ENCODE peak calls at places on chromosomes 6 and 20, in four cellular contexts. M is GM12878, D is K562, Q is HepG2. A is an unnamed sample.

GRCh38 chr20:50594231-50594590 is 84.0 kb downstream of the PTPN1 start:
- DNase-seq in M (no peak), D (no peak), Q (no peak), A (no peak)

GRCh38 chr20:36670665-36671357 is 24.8 kb upstream of the SLA2 start:
- DNase-seq in M (no peak), D (no peak), Q (peak), A (no peak)

GRCh38 chr6:94510877-94511276 is 1066.5 kb upstream of the MANEA start:
- DNase-seq in M (no peak), D (no peak), Q (no peak), A (peak)

GRCh38 chr20:37323985-37324384 is 22.0 kb upstream of the SRC start:
- DNase-seq in M (no peak), D (no peak), Q (no peak), A (no peak)

GRCh38 chr6:149064026-149065017 is 253.2 kb upstream of the TAB2 start:
- DNase-seq in M (no peak), D (no peak), Q (no peak), A (no peak)

GRCh38 chr6:152301021-152301805 is 335.9 kb downstream of the SYNE1 start:
- DNase-seq in M (no peak), D (no peak), Q (peak), A (no peak)

GRCh38 chr6:111406200-111406711 is 76.8 kb downstream of the REV3L start:
- DNase-seq in M (peak), D (no peak), Q (no peak), A (no peak)

GRCh38 chr6:17226269-17226668 is 54.9 kb upstream of the RBM24 start:
- DNase-seq in M (no peak), D (no peak), Q (no peak), A (no peak)

GRCh38 chr6:64012351-64013060 is 376.9 kb downstream of the PHF3 start:
- DNase-seq in M (no peak), D (no peak), Q (peak), A (peak)

GRCh38 chr6:34237722-34238506 is 1.2 kb downstream of the HMGA1 start:
- DNase-seq in M (no peak), D (peak), Q (peak), A (peak)

GRCh38 chr6:81480139-81480538 is 272.3 kb downstream of the TENT5A start:
- DNase-seq in M (no peak), D (no peak), Q (no peak), A (no peak)

GRCh38 chr6:42147138-42147562 is 4.7 kb upstream of the C6orf132 start:
- DNase-seq in M (no peak), D (no peak), Q (no peak), A (no peak)

GRCh38 chr20:56504373-56505005 is 20.1 kb upstream of the FAM209A start:
- DNase-seq in M (no peak), D (peak), Q (no peak), A (peak)
- TF ChIP-seq ZBTB33 in M (no peak), D (no peak), Q (no peak), A (no peak)

DNA sequence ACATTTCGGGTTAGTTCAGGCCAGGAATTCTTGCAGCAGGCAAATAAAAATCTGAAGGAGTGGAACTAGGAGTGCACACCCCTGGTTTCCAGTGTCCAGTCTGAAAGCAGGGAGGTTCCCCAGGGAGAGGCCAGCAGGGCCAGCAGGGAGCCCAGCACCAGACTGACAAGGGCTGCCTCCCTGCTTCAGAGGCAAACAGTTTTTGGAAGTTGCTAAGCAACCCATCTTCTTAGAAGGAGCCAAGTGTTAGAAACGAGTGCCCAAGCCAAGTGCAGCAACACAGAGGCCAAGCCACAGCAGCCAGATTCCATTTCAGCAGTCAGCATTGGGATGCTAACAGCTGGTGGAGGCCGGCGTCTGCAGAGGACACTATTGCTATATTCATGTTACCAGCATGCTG is 179.1 kb downstream of the SYNDIG1 start:
- DNase-seq in M (no peak), D (no peak), Q (no peak), A (no peak)
- TF ChIP-seq JUND in M (no peak), D (no peak), Q (no peak), A (no peak)

GRCh38 chr6:150377211-150377781 is 8.5 kb downstream of the IYD start:
- DNase-seq in M (no peak), D (no peak), Q (peak), A (no peak)
- TF ChIP-seq EP300 in M (no peak), D (peak), Q (peak), A (no peak)

DNA sequence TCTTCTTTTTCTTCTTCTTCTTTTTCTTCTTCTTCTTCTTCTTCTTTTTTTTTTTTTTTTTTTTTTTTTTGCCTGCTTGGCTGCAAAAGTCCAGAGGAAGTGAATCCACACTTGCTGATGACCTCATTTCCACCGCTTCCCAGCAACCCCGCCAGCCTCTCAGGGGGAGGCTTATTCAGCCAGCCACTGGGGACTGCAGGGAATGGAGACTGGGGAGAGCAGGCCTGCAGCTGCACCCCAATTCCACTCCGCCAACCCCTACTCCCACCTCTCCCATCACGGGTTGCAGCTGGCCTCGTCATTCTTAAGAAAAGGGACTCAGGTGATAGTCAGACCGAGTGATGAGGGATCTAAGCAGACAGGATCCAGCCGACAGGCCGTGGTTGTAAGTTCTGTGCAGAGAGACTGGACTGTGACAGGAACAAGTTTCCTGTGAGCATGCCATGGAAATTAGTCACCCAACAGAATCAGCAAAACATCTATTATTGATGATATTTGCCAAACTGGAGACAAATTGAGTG is 59.0 kb upstream of the QKI start:
- DNase-seq in M (no peak), D (no peak), Q (peak), A (peak)
- TF ChIP-seq ZBTB33 in M (no peak), D (no peak), Q (peak), A (no peak)

GRCh38 chr20:57287007-57287810 is 20.8 kb upstream of the BMP7 start:
- DNase-seq in M (no peak), D (no peak), Q (no peak), A (no peak)

GRCh38 chr20:57289401-57290177 is 23.1 kb upstream of the BMP7 start:
- DNase-seq in M (no peak), D (no peak), Q (no peak), A (no peak)

GRCh38 chr20:57290178-57290484 is 23.7 kb upstream of the BMP7 start:
- DNase-seq in M (no peak), D (no peak), Q (no peak), A (no peak)

GRCh38 chr20:57288676-57289075 is 22.2 kb upstream of the BMP7 start:
- DNase-seq in M (no peak), D (no peak), Q (no peak), A (no peak)

DNA sequence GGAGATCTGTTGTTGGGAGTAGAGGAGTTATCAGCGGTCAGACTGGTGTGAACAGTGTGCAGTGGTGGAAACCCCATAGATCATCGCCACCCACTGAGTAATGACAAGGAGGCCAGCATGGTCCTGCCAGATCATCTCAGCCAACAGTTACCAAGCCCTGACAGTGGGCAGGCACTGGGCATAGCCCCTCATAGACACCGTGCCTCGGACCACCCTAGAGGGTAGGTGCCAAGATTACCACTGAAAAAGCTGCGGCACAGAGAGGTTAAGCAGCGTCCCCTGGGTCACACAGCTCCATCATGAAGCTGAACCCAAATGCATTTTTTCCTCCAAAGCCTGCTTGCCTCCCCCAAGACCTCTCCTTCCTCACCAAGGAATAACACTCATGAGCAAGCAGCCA is 21.5 kb upstream of the BMP7 start:
- DNase-seq in M (no peak), D (no peak), Q (no peak), A (no peak)
- TF ChIP-seq JUND in M (no peak), D (no peak), Q (no peak), A (no peak)

DNA sequence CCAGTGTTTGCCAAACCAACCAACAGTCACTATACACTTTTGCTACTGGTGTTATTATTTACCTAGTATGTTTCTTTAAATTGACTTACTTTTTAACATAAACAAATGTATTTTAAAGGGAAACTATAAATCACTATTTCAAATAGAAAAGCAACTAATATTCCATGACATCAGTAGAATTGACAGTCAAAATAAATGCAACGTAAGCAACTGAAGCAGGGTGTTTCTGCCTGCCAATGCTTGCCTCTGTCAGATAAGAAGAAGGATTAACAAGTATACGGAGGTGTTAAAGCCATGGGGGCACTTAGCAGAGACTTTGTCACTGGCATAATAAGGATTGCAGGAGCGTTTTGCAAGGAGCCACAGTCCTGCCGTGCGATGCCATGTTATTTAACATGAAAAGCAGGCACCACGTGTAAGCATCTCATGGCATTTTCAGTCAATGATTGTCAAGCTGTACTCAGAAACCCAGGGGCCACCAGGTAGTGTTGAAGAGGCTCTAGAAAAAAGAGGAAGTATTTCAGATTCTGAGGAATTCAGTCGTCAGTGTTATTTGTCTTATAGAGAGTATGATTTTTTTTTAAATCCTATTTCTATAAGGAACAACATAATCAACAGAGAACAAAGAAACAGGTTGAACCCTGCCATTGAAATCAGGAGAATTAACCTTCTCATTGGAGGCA is 131.7 kb downstream of the BFSP1 start:
- DNase-seq in M (no peak), D (no peak), Q (no peak), A (no peak)
- TF ChIP-seq EP300 in M (no peak), D (no peak), Q (no peak), A (no peak)

A was measured in SK-N-SH.